ENCODE peak calls at places on chromosomes 7 and 10, in ten cellular contexts. X is lower lobe of right lung, U is body of pancreas, H is heart right ventricle, F is dorsolateral prefrontal cortex, T is neural progenitor cell, N is ovary, M is suprapubic skin, P is astrocyte of the cerebellum, C is adrenal gland. L is an unnamed sample.

GRCh38 chr10:132669208-132669861 is 116.6 kb downstream of the NKX6-2 start:
- DNase-seq in X (peak), U (no peak), H (no peak), F (no peak), T (no peak), N (no peak), M (peak), P (no peak), C (no peak), L (no peak)

GRCh38 chr7:68441610-68442009 is 1156.7 kb upstream of the AUTS2 start:
- DNase-seq in X (no peak), U (no peak), H (no peak), F (no peak), T (no peak), N (no peak), M (no peak), P (no peak), C (no peak), L (no peak)

GRCh38 chr7:80014507-80014906 is 120.1 kb upstream of the GNAI1 start:
- DNase-seq in X (no peak), U (no peak), H (no peak), F (no peak), T (peak), N (no peak), M (no peak), P (peak), C (no peak), L (peak)

GRCh38 chr7:35624299-35625186 is 70.4 kb downstream of the HERPUD2 start:
- DNase-seq in X (no peak), U (peak), H (peak), F (peak), T (peak), N (no peak), M (no peak), P (no peak), C (peak), L (peak)

GRCh38 chr7:142066536-142066935 is 45.0 kb upstream of the MGAM2 start:
- DNase-seq in X (no peak), U (no peak), H (no peak), F (no peak), T (no peak), N (no peak), M (no peak), P (no peak), C (no peak), L (no peak)

GRCh38 chr7:92266415-92267241 is 20.9 kb downstream of the ANKIB1 start:
- DNase-seq in X (no peak), U (no peak), H (no peak), F (no peak), T (no peak), N (no peak), M (no peak), P (no peak), C (no peak), L (no peak)

GRCh38 chr10:94303929-94304328 is 58.8 kb downstream of the NOC3L start:
- DNase-seq in X (no peak), U (no peak), H (no peak), F (no peak), T (no peak), N (no peak), M (no peak), P (no peak), C (no peak), L (no peak)

GRCh38 chr10:74310652-74311257 is 159.7 kb downstream of the ADK start:
- DNase-seq in X (no peak), U (no peak), H (no peak), F (no peak), T (no peak), N (no peak), M (no peak), P (no peak), C (no peak), L (no peak)

GRCh38 chr10:77546048-77546447 is 91.6 kb downstream of the KCNMA1 start:
- DNase-seq in X (no peak), U (no peak), H (no peak), F (no peak), T (no peak), N (no peak), M (no peak), P (no peak), C (no peak), L (no peak)

GRCh38 chr7:144656960-144657359 is 178.9 kb downstream of the TPK1 start:
- DNase-seq in X (no peak), U (no peak), H (no peak), F (no peak), T (peak), N (no peak), M (no peak), P (no peak), C (no peak), L (no peak)

GRCh38 chr10:34473174-34474059 is 341.7 kb downstream of the PARD3 start:
- DNase-seq in X (no peak), U (no peak), H (no peak), F (no peak), T (no peak), N (no peak), M (no peak), P (no peak), C (no peak), L (no peak)

GRCh38 chr7:6423942-6424701 is 23.6 kb downstream of the DAGLB start:
- DNase-seq in X (peak), U (no peak), H (peak), F (no peak), T (no peak), N (no peak), M (no peak), P (no peak), C (peak), L (peak)

GRCh38 chr10:56116684-56117083 is 244.4 kb downstream of the ZWINT start:
- DNase-seq in X (no peak), U (no peak), H (no peak), F (no peak), T (peak), N (no peak), M (no peak), P (no peak), C (no peak), L (no peak)
- TF ChIP-seq CTCF in X (no peak), U (no peak), H (no peak), F (no peak), T (peak), N (no peak), M (no peak), P (no peak), C (no peak), L (no peak)

DNA sequence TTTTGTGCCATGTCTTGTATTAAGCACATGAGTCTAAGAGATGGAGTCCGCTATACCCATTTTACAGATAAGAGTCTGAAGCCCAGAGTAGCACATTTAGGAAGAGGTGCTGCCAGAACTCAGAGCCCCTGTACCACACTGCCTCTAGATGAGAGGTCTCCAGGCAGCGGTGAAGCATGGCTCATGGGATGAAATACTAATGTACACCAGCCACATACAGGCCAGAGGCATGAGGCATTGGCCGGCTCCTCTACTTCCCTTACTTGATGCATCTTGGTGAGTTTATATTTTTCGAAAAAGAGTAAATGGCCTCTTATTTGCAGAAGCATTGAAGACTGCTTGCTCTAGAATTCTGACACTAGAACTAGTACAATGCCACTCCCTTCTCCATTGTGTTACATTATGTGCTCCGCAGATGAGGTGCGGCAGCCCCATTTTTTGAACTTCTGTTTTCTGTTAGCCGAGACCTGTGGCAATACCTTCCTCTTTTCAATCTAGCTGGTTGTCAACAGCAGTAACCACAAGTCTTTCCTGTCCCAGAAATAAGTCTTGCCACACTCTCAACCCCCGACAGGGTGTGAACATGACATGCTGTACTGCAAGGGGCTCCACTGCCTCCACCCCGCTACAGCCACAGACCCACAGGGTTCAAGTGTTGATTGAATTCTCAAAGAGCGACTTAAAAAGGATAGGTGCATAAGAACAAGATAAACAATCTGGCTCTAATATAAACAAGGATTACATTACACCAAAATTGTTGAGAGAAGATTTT is 145.3 kb downstream of the CELF2 start:
- DNase-seq in X (peak), U (peak), H (peak), F (no peak), T (no peak), N (no peak), M (peak), P (no peak), C (peak), L (no peak)
- H3K4me3 ChIP-seq in X (no peak), U (no peak), H (no peak), F (peak), T (peak), N (no peak), M (no peak), P (no peak), C (no peak), L (no peak)

GRCh38 chr7:126856691-126857291 is 395.9 kb downstream of the GRM8 start:
- DNase-seq in X (no peak), U (no peak), H (no peak), F (no peak), T (peak), N (no peak), M (no peak), P (no peak), C (no peak), L (no peak)
- TF ChIP-seq CTCF in X (peak), U (peak), H (peak), F (peak), T (peak), N (no peak), M (no peak), P (peak), C (peak), L (peak)

GRCh38 chr7:75723444-75723843 is 15.3 kb downstream of the HIP1 start:
- DNase-seq in X (peak), U (no peak), H (no peak), F (no peak), T (no peak), N (no peak), M (no peak), P (no peak), C (no peak), L (no peak)

GRCh38 chr7:75727881-75728592 is 10.7 kb downstream of the HIP1 start:
- DNase-seq in X (peak), U (peak), H (no peak), F (peak), T (no peak), N (peak), M (peak), P (no peak), C (no peak), L (peak)

GRCh38 chr7:75721426-75721825 is 17.3 kb downstream of the HIP1 start:
- DNase-seq in X (peak), U (no peak), H (no peak), F (no peak), T (no peak), N (no peak), M (no peak), P (no peak), C (no peak), L (no peak)

GRCh38 chr7:75722381-75722780 is 16.4 kb downstream of the HIP1 start:
- DNase-seq in X (peak), U (no peak), H (no peak), F (no peak), T (no peak), N (no peak), M (no peak), P (no peak), C (no peak), L (no peak)

DNA sequence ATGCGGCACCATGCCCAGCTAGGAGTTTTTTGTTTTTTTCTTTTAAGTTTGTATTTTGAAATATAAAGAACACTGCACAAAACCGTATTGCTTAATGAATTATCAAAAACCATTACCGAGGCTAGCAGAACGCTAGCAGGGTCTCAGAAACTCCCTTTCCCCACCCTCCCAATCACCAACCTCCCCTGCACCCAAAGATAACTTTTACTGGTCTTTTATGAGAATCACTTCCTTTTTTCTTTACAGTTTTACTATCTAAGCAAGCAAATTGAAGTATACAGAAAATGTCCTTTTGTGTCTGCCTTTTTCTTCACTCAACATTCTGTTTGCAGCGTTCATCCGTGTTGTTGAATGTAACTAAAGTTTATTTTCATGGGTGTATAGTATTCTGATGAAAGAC is 13.4 kb downstream of the HIP1 start:
- DNase-seq in X (no peak), U (no peak), H (no peak), F (no peak), T (no peak), N (no peak), M (no peak), P (no peak), C (no peak), L (no peak)
- H3K4me3 ChIP-seq in X (no peak), U (no peak), H (no peak), F (no peak), T (no peak), N (no peak), M (no peak), P (no peak), C (no peak), L (no peak)

DNA sequence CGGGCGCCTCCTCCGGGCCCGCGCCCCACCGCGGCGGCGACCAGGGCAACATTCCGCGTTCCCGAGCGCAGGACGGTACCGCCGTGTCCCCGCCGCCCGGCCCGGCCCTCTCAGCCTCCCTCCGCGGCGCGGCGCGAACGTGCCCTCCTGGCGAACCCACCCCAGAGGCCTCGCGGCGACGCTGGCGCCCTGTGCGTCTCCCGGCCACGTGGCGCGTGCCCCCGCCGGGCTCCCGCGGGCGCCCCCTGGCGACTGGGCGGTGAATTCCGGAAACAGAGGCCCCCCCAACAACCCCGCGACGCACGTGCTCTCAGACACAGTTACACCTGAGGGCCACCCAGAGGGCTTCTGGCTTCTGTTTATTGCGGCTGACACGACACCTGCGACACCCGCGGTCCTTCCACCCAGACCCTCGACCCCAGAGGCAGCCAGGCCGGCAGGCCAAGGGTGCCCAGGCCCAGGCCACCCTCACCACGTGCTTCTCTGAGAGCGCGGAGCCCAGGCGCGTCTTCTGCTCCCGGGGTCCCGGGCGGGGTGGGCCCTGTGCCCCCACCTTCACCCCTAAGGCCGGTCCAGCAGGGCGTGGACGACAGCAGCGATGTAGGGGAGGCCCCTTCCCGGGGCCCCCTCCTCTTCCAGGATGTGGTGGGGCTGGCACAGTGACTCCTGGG is at the start of gene SAP25:
- DNase-seq in X (no peak), U (no peak), H (no peak), F (no peak), T (no peak), N (peak), M (no peak), P (no peak), C (no peak), L (no peak)
- TF ChIP-seq CTCF in X (no peak), U (no peak), H (no peak), F (no peak), T (peak), N (no peak), M (no peak), P (no peak), C (no peak), L (no peak)

GRCh38 chr10:121661451-121661851 is 63.2 kb upstream of the FGFR2 start:
- DNase-seq in X (no peak), U (no peak), H (no peak), F (no peak), T (no peak), N (no peak), M (no peak), P (no peak), C (no peak), L (no peak)

GRCh38 chr10:121659236-121659635 is 61.0 kb upstream of the FGFR2 start:
- DNase-seq in X (no peak), U (no peak), H (no peak), F (no peak), T (no peak), N (no peak), M (no peak), P (no peak), C (no peak), L (no peak)

GRCh38 chr10:121655254-121656142 is 57.3 kb upstream of the FGFR2 start:
- DNase-seq in X (no peak), U (no peak), H (no peak), F (no peak), T (no peak), N (no peak), M (no peak), P (no peak), C (no peak), L (no peak)

GRCh38 chr10:121658111-121658510 is 59.9 kb upstream of the FGFR2 start:
- DNase-seq in X (no peak), U (no peak), H (no peak), F (no peak), T (no peak), N (no peak), M (no peak), P (no peak), C (no peak), L (no peak)

GRCh38 chr10:121658611-121659010 is 60.4 kb upstream of the FGFR2 start:
- DNase-seq in X (no peak), U (no peak), H (no peak), F (no peak), T (no peak), N (no peak), M (no peak), P (no peak), C (no peak), L (no peak)
- H3K4me3 ChIP-seq in X (no peak), U (no peak), H (no peak), F (no peak), T (no peak), N (no peak), M (no peak), P (no peak), C (no peak), L (no peak)

DNA sequence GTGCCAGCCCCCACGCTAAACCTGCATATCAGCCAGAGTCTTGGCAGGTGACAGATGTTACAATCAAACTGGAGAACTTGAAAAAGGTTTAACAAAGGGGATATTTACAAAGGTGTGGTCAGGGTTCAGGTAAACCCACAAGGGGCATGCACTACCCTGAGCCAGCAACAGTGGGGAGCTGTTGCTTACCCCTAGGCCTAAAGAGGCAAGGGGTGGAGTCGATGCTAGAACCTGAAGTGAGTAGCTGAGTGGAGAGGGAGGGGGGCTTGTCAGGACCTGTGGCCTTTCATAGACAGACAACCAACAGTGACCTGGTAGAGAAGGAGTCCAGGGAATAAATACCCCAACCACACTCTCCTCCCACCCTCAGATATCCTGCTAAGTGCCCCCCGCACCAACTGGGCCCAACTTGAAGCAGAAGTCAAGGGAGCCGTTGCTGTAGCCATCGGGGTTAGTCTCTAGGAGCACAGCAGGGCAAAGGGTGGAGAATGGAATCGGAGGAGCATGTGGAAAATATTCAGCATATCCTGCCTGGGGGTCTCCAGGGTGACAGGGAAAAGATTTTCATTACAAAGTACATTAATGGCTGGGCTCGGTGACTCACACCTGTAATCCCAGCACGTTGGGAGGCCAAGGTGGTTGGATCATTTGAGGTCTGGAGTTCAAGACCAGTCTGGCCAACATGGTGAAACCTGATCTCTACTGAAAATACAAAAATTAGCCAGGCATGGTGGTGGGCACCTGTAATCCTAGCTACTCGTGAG is 53.6 kb upstream of the ABLIM1 start:
- DNase-seq in X (no peak), U (no peak), H (no peak), F (no peak), T (no peak), N (no peak), M (no peak), P (no peak), C (no peak), L (no peak)
- TF ChIP-seq CTCF in X (no peak), U (no peak), H (peak), F (no peak), T (no peak), N (no peak), M (no peak), P (no peak), C (no peak), L (no peak)

DNA sequence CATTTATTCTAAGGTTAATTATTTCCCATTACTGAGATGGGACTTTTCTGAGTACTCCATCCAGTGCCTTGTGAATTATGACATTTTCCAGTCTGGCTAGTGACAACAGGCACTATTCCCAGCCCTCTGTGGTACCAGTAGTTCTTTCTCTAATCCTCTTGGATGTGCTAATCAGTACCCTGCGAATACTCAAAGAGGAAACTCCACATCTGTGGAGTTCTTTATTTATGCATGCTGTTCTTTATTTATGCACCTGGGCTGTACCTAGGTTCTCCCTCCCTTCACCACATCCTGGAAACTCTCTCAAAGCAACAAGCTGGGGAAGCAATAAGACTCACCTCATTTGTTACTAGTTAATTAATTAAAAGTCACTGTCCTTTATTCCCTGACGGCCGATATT is 83.5 kb downstream of the TSPAN12 start:
- DNase-seq in X (no peak), U (no peak), H (no peak), F (no peak), T (peak), N (no peak), M (no peak), P (no peak), C (no peak), L (no peak)
- H3K4me3 ChIP-seq in X (no peak), U (no peak), H (no peak), F (no peak), T (no peak), N (no peak), M (no peak), P (no peak), C (no peak), L (no peak)

GRCh38 chr7:28032738-28033380 is 147.7 kb downstream of the JAZF1 start:
- DNase-seq in X (no peak), U (no peak), H (no peak), F (no peak), T (no peak), N (no peak), M (no peak), P (no peak), C (no peak), L (no peak)
- TF ChIP-seq CTCF in X (no peak), U (no peak), H (no peak), F (no peak), T (peak), N (no peak), M (no peak), P (no peak), C (no peak), L (no peak)

DNA sequence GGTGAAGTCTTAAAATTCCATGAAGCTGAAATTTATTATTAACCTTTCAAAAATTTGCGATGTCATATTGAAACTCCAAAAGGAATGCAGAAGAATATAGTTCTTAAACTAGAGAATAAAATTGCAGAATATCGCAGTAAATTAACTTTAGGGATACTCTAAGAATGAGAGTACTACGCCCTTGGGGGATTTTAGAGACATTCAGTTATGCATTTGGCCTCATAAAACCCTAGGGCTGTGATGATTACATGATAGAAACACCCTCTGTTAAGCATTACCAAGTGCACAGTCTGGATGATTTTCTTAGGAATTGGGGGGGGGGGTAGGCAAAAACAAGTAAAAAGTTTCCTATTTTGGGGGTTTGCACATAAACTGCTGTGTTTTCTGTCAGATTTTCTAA is 3.6 kb downstream of the WNT2 start:
- DNase-seq in X (no peak), U (no peak), H (no peak), F (no peak), T (no peak), N (no peak), M (no peak), P (no peak), C (no peak), L (no peak)
- H3K4me3 ChIP-seq in X (no peak), U (no peak), H (no peak), F (no peak), T (no peak), N (no peak), M (no peak), P (no peak), C (no peak), L (no peak)